ENCODE peak calls at places on chromosomes 16 and 17, in seven cellular contexts. B, C, I, J, F, T and U are unnamed samples.

GRCh38 chr17:33055171-33055611 is 63.5 kb downstream of the SPACA3 start:
- DNase-seq in T (no peak), B (no peak), C (no peak), F (no peak), I (peak; percentile 13), J (no peak), U (no peak)

GRCh38 chr16:70553645-70554044 is 30.0 kb downstream of the SF3B3 start:
- DNase-seq in F (no peak), T (no peak), B (peak; percentile 94), J (no peak), I (no peak), C (no peak), U (peak; percentile 96)

GRCh38 chr17:74499992-74500391 is 31.3 kb downstream of the CD300LB start:
- DNase-seq in F (no peak), T (no peak), J (no peak), C (no peak), I (no peak), B (no peak), U (no peak)

GRCh38 chr16:711548-712320 is 3.2 kb upstream of the METRN start:
- DNase-seq in C (peak; percentile 85), B (peak; percentile 50), J (no peak), F (peak; percentile 81), I (peak; percentile 75), T (no peak), U (peak; percentile 74)

GRCh38 chr17:20184977-20185619 is 175.9 kb downstream of the SPECC1 start:
- DNase-seq in T (no peak), I (peak; percentile 88), B (no peak), C (no peak), F (peak; percentile 54), J (no peak), U (peak; percentile 59)

GRCh38 chr16:81634380-81635121 is 144.5 kb upstream of the PLCG2 start:
- DNase-seq in B (peak; percentile 73), I (peak; percentile 95), C (no peak), F (no peak), T (no peak), J (no peak), U (peak; percentile 37)

GRCh38 chr16:65771707-65772106 is 594.8 kb upstream of the CDH5 start:
- DNase-seq in J (no peak), F (no peak), I (no peak), B (no peak), C (no peak), T (no peak), U (no peak)

GRCh38 chr16:50207652-50208051 is 54.5 kb downstream of the TENT4B start:
- DNase-seq in F (no peak), I (no peak), J (no peak), T (no peak), C (no peak), B (peak; percentile 72), U (peak; percentile 32)

GRCh38 chr16:87661561-87661960 is 59.3 kb downstream of the JPH3 start:
- DNase-seq in J (peak; percentile 63), T (peak; percentile 31), C (peak; percentile 79), F (peak; percentile 62), B (peak; percentile 43), I (peak; percentile 76), U (peak; percentile 51)

GRCh38 chr17:36545093-36545464 is 360 bp downstream of the GGNBP2 start:
- DNase-seq in T (peak; percentile 23), F (no peak), J (no peak), I (no peak), B (no peak), C (no peak), U (no peak)
- H3K23ac ChIP-seq in T (no peak overlapping the region), F (no peak overlapping the region), J (peak overlapping the region; percentile 49), I (no peak overlapping the region), B (peak overlapping the region; percentile 91), C (no peak overlapping the region), U (peak overlapping the region; percentile 89)

DNA sequence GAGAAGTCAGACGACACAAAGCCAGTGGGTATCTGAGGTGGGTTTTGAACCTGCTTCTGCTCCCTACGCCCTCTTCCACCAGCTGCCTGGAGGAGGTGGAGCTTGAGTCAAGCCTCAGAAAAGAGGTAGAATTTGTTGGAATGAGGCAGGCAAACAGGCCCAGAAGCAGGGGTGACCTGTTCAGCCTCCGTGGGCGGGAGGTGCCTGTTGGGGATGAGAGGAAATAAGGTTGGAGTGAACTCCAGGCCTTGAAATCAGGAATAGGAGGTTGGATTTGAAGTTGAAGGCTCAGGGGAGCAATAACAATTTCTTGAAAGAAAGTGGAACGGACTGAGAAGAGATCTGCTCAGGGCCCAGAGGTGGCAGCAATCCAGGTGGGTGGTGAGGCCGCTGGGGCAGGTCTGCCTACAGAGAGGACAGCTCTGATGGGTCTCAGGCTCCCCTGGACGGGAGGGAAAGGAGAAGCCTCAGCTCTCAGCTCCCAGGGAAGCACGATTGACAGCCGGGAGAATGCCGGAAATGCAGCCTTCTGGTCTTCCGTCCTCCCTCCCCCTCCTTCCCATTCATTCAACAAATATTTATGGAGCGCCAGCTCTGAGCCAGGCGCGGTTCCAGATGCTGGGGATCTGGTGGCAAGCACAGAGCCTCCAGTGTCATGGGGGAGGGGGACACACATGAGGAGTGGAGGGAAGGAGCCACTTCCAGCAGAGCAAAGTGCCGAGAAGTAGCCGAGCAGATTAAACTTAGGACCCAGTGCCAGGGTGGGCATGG is 61.9 kb upstream of the CIBAR2 start:
- DNase-seq in J (no peak), C (no peak), T (no peak), F (peak; percentile 77), B (peak; percentile 89), I (peak; percentile 85), U (peak; percentile 93)
- H3K9ac ChIP-seq in J (no peak overlapping the region), C (no peak overlapping the region), T (no peak overlapping the region), F (no peak overlapping the region), B (peak overlapping the region; percentile 45), I (peak overlapping the region; percentile 43), U (peak overlapping the region; percentile 83)

DNA sequence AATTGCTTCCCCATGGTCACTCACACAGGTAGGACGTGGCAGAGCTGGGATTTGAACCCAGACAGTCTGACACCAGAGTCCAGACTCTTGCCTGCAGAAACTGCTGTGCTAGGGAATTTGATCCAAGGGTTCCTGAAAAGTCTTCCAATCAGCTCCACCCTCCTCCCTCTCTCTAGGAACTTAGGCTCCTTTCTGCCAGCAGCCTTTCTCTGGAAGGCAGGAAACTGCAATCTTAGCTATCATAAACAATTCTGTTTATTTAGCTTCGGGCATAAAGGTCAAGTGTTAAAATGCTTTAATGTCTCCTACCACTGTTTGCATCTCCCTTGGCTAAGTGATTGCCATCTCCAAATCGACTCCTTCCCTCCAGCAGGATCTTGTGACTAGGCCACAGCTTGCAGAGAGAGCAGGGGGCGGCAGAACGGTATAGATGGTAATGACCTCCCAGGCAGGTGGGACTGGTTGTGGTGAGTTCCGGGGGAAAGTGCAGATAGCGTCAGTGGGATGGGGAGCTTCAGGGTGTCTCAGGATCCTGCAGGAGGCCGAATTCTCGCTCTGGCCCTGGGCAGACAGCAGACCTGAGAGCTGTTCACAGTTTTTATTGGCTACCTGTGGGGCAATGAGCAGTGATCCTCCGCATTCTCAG is 882.4 kb upstream of the EEF2KMT start:
- DNase-seq in I (peak; percentile 72), B (no peak), J (no peak), C (peak; percentile 45), T (no peak), F (no peak), U (no peak)
- H2BK5ac ChIP-seq in I (no peak overlapping the region), B (no peak overlapping the region), J (no peak overlapping the region), C (no peak overlapping the region), T (no peak overlapping the region), F (no peak overlapping the region), U (no peak overlapping the region)

GRCh38 chr17:49125449-49125848 is 7.1 kb upstream of the B4GALNT2 start:
- DNase-seq in T (no peak), J (no peak), B (no peak), C (no peak), F (no peak), I (no peak), U (no peak)
- H3K23ac ChIP-seq in T (no peak overlapping the region), J (no peak overlapping the region), B (no peak overlapping the region), C (no peak overlapping the region), F (no peak overlapping the region), I (no peak overlapping the region), U (no peak overlapping the region)

DNA sequence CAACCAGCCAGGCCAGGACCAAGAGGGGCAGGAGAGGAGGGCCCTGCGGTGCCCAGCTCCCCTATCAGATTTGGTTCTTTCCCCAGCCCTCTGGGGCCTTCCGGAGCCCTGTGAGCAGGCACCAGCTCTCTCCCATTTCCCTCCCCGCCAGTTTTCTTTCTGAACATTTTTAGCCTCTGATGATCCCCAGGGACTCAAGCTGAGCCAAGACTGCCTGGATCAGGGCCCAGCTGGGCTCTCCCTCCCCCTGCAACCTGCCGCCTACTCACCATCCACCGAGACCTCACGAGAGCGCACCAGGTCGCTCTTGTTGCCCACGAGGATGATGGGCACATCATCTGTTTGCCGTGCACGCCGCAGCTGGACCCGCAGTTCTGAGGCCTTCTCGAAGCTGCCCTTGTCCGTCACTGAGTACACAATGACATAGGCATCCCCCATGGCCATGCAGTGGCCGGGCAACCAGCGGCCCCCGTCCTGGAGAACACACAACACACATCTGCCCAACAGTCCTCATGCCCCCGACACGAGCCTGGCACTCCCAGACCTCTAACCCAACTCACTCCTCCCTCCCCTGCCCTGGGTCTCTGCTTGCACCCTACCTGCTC is 2.0 kb downstream of the RRAD start:
- DNase-seq in J (no peak), T (no peak), F (peak; percentile 42), C (no peak), I (no peak), B (peak; percentile 47), U (no peak)
- H3K9ac ChIP-seq in J (no peak overlapping the region), T (no peak overlapping the region), F (no peak overlapping the region), C (no peak overlapping the region), I (no peak overlapping the region), B (no peak overlapping the region), U (no peak overlapping the region)